ENCODE peak calls at places on chromosomes 13 and 19, in nine cellular contexts. One of them, this sample, is unnamed. For H3K27me3 and H3K9me2, the result is how much of the 10 kb centered on the place peaks cover.

GRCh38 chr19:7694499-7694898 is 7.4 kb downstream of the FCER2 start:
- DNase-seq in PC-9: no peak
- DNase-seq in hepatocyte: no peak
- DNase-seq in HCT116: no peak
- DNase-seq in GM23248: no peak
- DNase-seq in PC-3: no peak
- DNase-seq in SK-N-SH: no peak
- DNase-seq in GM23338: no peak
- DNase-seq in Karpas-422: no peak
- DNase-seq in this sample: no peak

GRCh38 chr13:19862511-19863313 is 737 bp downstream of the ZMYM5 start:
- DNase-seq in PC-9: peak
- DNase-seq in hepatocyte: peak
- DNase-seq in HCT116: no peak
- DNase-seq in GM23248: peak
- DNase-seq in PC-3: peak
- DNase-seq in SK-N-SH: no peak
- DNase-seq in GM23338: peak
- DNase-seq in Karpas-422: peak
- DNase-seq in this sample: peak

GRCh38 chr13:34913040-34913439 is 29.0 kb upstream of the NBEA start:
- DNase-seq in PC-9: no peak
- DNase-seq in hepatocyte: peak
- DNase-seq in HCT116: no peak
- DNase-seq in GM23248: peak
- DNase-seq in PC-3: peak
- DNase-seq in SK-N-SH: no peak
- DNase-seq in GM23338: peak
- DNase-seq in Karpas-422: peak
- DNase-seq in this sample: no peak

GRCh38 chr13:53379485-53379884 is 350.9 kb downstream of the OLFM4 start:
- DNase-seq in PC-9: no peak
- DNase-seq in hepatocyte: no peak
- DNase-seq in HCT116: no peak
- DNase-seq in GM23248: no peak
- DNase-seq in PC-3: no peak
- DNase-seq in SK-N-SH: no peak
- DNase-seq in GM23338: no peak
- DNase-seq in Karpas-422: no peak
- DNase-seq in this sample: no peak

GRCh38 chr19:8302357-8302691 is 5.8 kb downstream of the CD320 start:
- DNase-seq in PC-9: no peak
- DNase-seq in hepatocyte: no peak
- DNase-seq in HCT116: no peak
- DNase-seq in GM23248: no peak
- DNase-seq in PC-3: no peak
- DNase-seq in SK-N-SH: no peak
- DNase-seq in GM23338: no peak
- DNase-seq in Karpas-422: no peak
- DNase-seq in this sample: no peak

GRCh38 chr13:24745861-24746617 is 17.9 kb upstream of the RNF17 start:
- DNase-seq in PC-9: no peak
- DNase-seq in hepatocyte: no peak
- DNase-seq in HCT116: no peak
- DNase-seq in GM23248: peak
- DNase-seq in PC-3: no peak
- DNase-seq in SK-N-SH: no peak
- DNase-seq in GM23338: peak
- DNase-seq in Karpas-422: no peak
- DNase-seq in this sample: no peak

GRCh38 chr13:28475916-28476725 is 18.8 kb downstream of the FLT1 start:
- DNase-seq in PC-9: no peak
- DNase-seq in hepatocyte: peak
- DNase-seq in HCT116: peak
- DNase-seq in GM23248: peak
- DNase-seq in PC-3: peak
- DNase-seq in SK-N-SH: no peak
- DNase-seq in GM23338: no peak
- DNase-seq in Karpas-422: no peak
- DNase-seq in this sample: no peak

GRCh38 chr13:23674795-23675640 is 104.8 kb downstream of the TNFRSF19 start:
- DNase-seq in PC-9: peak
- DNase-seq in hepatocyte: peak
- DNase-seq in HCT116: no peak
- DNase-seq in GM23248: peak
- DNase-seq in PC-3: peak
- DNase-seq in SK-N-SH: no peak
- DNase-seq in GM23338: no peak
- DNase-seq in Karpas-422: no peak
- DNase-seq in this sample: no peak

GRCh38 chr13:107450931-107451330 is 764.4 kb downstream of the LIG4 start:
- DNase-seq in PC-9: no peak
- DNase-seq in hepatocyte: no peak
- DNase-seq in HCT116: no peak
- DNase-seq in GM23248: peak
- DNase-seq in PC-3: peak
- DNase-seq in SK-N-SH: no peak
- DNase-seq in GM23338: no peak
- DNase-seq in Karpas-422: no peak
- DNase-seq in this sample: peak

GRCh38 chr13:110965038-110965754 is 50.3 kb upstream of the ANKRD10 start:
- DNase-seq in PC-9: peak
- DNase-seq in hepatocyte: peak
- DNase-seq in HCT116: peak
- DNase-seq in GM23248: peak
- DNase-seq in PC-3: peak
- DNase-seq in SK-N-SH: no peak
- DNase-seq in GM23338: no peak
- DNase-seq in Karpas-422: no peak
- DNase-seq in this sample: no peak

GRCh38 chr19:10817291-10818038 is 18.5 kb downstream of the TMED1 start:
- DNase-seq in PC-9: no peak
- DNase-seq in hepatocyte: peak
- DNase-seq in HCT116: no peak
- DNase-seq in GM23248: peak
- DNase-seq in PC-3: no peak
- DNase-seq in SK-N-SH: peak
- DNase-seq in GM23338: peak
- DNase-seq in Karpas-422: no peak
- DNase-seq in this sample: no peak

GRCh38 chr13:108895220-108895704 is 265.9 kb downstream of the MYO16 start:
- DNase-seq in PC-9: no peak
- DNase-seq in hepatocyte: peak
- DNase-seq in HCT116: no peak
- DNase-seq in GM23248: peak
- DNase-seq in PC-3: peak
- DNase-seq in SK-N-SH: peak
- DNase-seq in GM23338: peak
- DNase-seq in Karpas-422: peak
- DNase-seq in this sample: peak

GRCh38 chr19:6044056-6044805 is 66.1 kb downstream of the RFX2 start:
- DNase-seq in PC-9: no peak
- DNase-seq in hepatocyte: no peak
- DNase-seq in HCT116: no peak
- DNase-seq in GM23248: no peak
- DNase-seq in PC-3: no peak
- DNase-seq in SK-N-SH: no peak
- DNase-seq in GM23338: no peak
- DNase-seq in Karpas-422: no peak
- DNase-seq in this sample: no peak

GRCh38 chr19:35305181-35305580 is 13.2 kb downstream of the MAG start:
- DNase-seq in PC-9: no peak
- DNase-seq in hepatocyte: no peak
- DNase-seq in HCT116: no peak
- DNase-seq in GM23248: no peak
- DNase-seq in PC-3: no peak
- DNase-seq in SK-N-SH: no peak
- DNase-seq in GM23338: no peak
- DNase-seq in Karpas-422: no peak
- DNase-seq in this sample: no peak
- H3K27me3 ChIP-seq in PC-9: under half
- H3K27me3 ChIP-seq in hepatocyte: under half
- H3K27me3 ChIP-seq in HCT116: under half
- H3K27me3 ChIP-seq in GM23248: under half
- H3K27me3 ChIP-seq in PC-3: under half
- H3K27me3 ChIP-seq in SK-N-SH: under half
- H3K27me3 ChIP-seq in GM23338: under half
- H3K27me3 ChIP-seq in Karpas-422: under half
- H3K27me3 ChIP-seq in this sample: half or more

DNA sequence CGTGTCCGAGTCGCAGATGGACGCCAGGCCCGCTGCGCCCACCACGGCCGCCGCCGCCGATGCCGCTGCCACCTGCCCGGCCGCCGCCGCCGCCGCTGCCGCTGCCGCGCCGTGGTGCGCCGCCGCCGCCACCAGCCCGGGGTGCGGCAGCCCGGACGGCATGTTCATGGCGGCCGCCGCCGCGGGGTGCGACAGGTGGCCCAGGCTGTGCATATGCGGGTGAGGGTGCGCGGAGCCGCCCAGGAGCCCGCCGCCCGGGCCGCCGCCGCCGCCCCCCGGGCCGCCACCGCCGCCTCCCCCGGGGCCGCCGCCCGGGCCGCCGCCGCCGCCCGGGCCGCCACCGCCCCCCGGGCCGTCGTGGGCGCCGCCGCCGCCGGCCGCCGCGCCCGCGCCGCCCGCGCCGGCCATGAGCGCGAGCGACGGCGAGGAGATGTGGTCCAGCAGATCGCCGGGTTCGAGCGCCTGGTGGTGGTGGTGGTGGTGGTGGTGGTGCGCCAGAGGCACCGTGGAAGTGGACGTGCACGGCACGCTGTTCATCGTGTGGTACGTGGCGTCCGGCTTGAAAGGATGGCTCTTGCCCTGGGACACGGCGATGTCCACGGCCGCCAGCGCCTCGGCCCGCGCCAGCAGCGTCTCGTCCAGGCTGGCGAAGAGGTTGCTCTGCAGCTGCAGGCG is 1.3 kb downstream of the POU4F1 start:
- DNase-seq in PC-9: no peak
- DNase-seq in hepatocyte: no peak
- DNase-seq in HCT116: no peak
- DNase-seq in GM23248: no peak
- DNase-seq in PC-3: no peak
- DNase-seq in SK-N-SH: peak
- DNase-seq in GM23338: no peak
- DNase-seq in Karpas-422: no peak
- DNase-seq in this sample: no peak
- H3K4me2 ChIP-seq in PC-9: no peak
- H3K4me2 ChIP-seq in hepatocyte: peak
- H3K4me2 ChIP-seq in HCT116: no peak
- H3K4me2 ChIP-seq in GM23248: no peak
- H3K4me2 ChIP-seq in PC-3: no peak
- H3K4me2 ChIP-seq in SK-N-SH: no peak
- H3K4me2 ChIP-seq in GM23338: peak
- H3K4me2 ChIP-seq in Karpas-422: no peak
- H3K4me2 ChIP-seq in this sample: peak

DNA sequence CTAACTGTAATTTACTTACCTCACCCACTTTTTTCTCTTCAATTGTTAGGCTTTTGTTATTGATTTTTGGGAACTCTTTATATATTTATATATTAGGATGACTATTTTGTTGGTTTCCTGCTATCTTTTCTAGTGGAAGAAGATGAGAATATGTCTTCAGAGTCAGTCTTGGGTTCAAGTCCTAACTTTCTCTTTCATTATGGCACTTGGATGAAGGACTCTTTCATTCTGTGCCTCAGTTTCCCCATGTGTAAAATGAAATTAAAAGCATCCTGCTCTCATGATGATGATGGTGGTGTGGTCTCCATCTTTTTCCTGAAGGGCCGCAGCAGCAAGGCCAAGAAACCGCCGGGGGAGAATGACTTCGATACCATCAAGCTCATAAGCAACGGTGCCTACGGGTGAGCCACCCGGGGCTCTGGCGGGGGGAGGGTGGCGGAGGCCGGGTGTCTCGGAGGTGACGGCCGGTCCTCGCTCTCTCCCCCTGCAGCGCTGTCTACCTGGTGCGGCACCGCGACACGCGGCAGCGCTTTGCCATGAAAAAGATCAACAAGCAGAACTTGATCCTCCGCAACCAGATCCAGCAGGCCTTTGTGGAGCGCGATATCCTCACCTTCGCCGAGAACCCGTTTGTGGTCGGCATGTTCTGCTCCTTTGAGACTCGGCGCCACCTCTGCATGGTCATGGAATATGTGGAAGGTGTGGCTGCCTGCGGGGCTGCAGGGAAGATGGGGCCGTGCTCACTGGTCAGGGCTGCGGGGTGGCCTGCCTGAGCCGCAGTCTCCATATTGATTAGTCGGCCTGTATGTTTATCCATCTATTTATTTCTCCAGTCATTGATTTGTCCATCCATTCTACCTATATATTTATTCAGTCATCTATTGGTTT is 20.0 kb downstream of the MAST1 start:
- DNase-seq in PC-9: no peak
- DNase-seq in hepatocyte: no peak
- DNase-seq in HCT116: no peak
- DNase-seq in GM23248: no peak
- DNase-seq in PC-3: no peak
- DNase-seq in SK-N-SH: no peak
- DNase-seq in GM23338: peak
- DNase-seq in Karpas-422: no peak
- DNase-seq in this sample: no peak
- H3K9me2 ChIP-seq in PC-9: under half
- H3K9me2 ChIP-seq in hepatocyte: under half
- H3K9me2 ChIP-seq in HCT116: under half
- H3K9me2 ChIP-seq in GM23248: under half
- H3K9me2 ChIP-seq in PC-3: under half
- H3K9me2 ChIP-seq in SK-N-SH: under half
- H3K9me2 ChIP-seq in GM23338: under half
- H3K9me2 ChIP-seq in Karpas-422: under half
- H3K9me2 ChIP-seq in this sample: under half

GRCh38 chr13:102399791-102400618 is 1.8 kb downstream of the FGF14 start:
- DNase-seq in PC-9: no peak
- DNase-seq in hepatocyte: no peak
- DNase-seq in HCT116: no peak
- DNase-seq in GM23248: peak
- DNase-seq in PC-3: no peak
- DNase-seq in SK-N-SH: peak
- DNase-seq in GM23338: peak
- DNase-seq in Karpas-422: no peak
- DNase-seq in this sample: peak

GRCh38 chr13:102395174-102395573 is 6.7 kb downstream of the FGF14 start:
- DNase-seq in PC-9: no peak
- DNase-seq in hepatocyte: no peak
- DNase-seq in HCT116: no peak
- DNase-seq in GM23248: no peak
- DNase-seq in PC-3: no peak
- DNase-seq in SK-N-SH: peak
- DNase-seq in GM23338: peak
- DNase-seq in Karpas-422: no peak
- DNase-seq in this sample: no peak

GRCh38 chr13:102394158-102395053 is 7.4 kb downstream of the FGF14 start:
- DNase-seq in PC-9: no peak
- DNase-seq in hepatocyte: peak
- DNase-seq in HCT116: no peak
- DNase-seq in GM23248: peak
- DNase-seq in PC-3: no peak
- DNase-seq in SK-N-SH: peak
- DNase-seq in GM23338: peak
- DNase-seq in Karpas-422: no peak
- DNase-seq in this sample: peak

GRCh38 chr13:102392810-102393209 is 9.0 kb downstream of the FGF14 start:
- DNase-seq in PC-9: no peak
- DNase-seq in hepatocyte: no peak
- DNase-seq in HCT116: no peak
- DNase-seq in GM23248: peak
- DNase-seq in PC-3: no peak
- DNase-seq in SK-N-SH: no peak
- DNase-seq in GM23338: no peak
- DNase-seq in Karpas-422: no peak
- DNase-seq in this sample: no peak

GRCh38 chr13:102395939-102396338 is 5.9 kb downstream of the FGF14 start:
- DNase-seq in PC-9: no peak
- DNase-seq in hepatocyte: no peak
- DNase-seq in HCT116: no peak
- DNase-seq in GM23248: no peak
- DNase-seq in PC-3: no peak
- DNase-seq in SK-N-SH: no peak
- DNase-seq in GM23338: no peak
- DNase-seq in Karpas-422: no peak
- DNase-seq in this sample: no peak
- H3K27me3 ChIP-seq in PC-9: half or more
- H3K27me3 ChIP-seq in hepatocyte: half or more
- H3K27me3 ChIP-seq in HCT116: under half
- H3K27me3 ChIP-seq in GM23248: under half
- H3K27me3 ChIP-seq in PC-3: half or more
- H3K27me3 ChIP-seq in SK-N-SH: under half
- H3K27me3 ChIP-seq in GM23338: under half
- H3K27me3 ChIP-seq in Karpas-422: under half
- H3K27me3 ChIP-seq in this sample: under half

This sample was measured in MM.1S.